ENCODE peak calls at places on chromosomes 4 and X, in eight cellular contexts. P is germinal center, I is NCI-H1105 treated with DMSO at 0.1 percent for 48 hours, G is M059J, D is activated T-cell treated with anti-CD3 and anti-CD28 coated beads for 1 hour, C is lower leg skin, X is mucosa of gallbladder, M is choroid plexus epithelial cell. W is an unnamed sample.

GRCh38 chr4:74364649-74365491 is at the start of gene EREG:
- DNase-seq in I (peak; percentile 32), C (peak; percentile 82), P (no peak), G (peak; percentile 41), X (peak; percentile 18), D (no peak), M (peak; percentile 75), W (no peak)

GRCh38 chr4:36332782-36333131 is 51.3 kb downstream of the DTHD1 start:
- DNase-seq in M (no peak), X (no peak), G (no peak), I (no peak), P (no peak), D (no peak), C (no peak), W (no peak)

GRCh38 chrX:125533352-125533751 is 213.7 kb downstream of the TEX13C start:
- DNase-seq in M (no peak), G (no peak), D (no peak), I (no peak), P (no peak), X (no peak), C (no peak), W (no peak)

GRCh38 chr4:42768125-42768748 is 111.3 kb upstream of the ATP8A1 start:
- DNase-seq in G (no peak), C (no peak), P (no peak), M (no peak), X (no peak), D (no peak), I (no peak), W (no peak)

GRCh38 chr4:89420507-89420906 is 112.9 kb upstream of the GPRIN3 start:
- DNase-seq in P (no peak), M (peak; percentile 28), I (no peak), C (no peak), D (no peak), X (no peak), G (no peak), W (no peak)

GRCh38 chr4:39134674-39135073 is 47.7 kb upstream of the WDR19 start:
- DNase-seq in M (no peak), G (no peak), P (no peak), C (no peak), I (peak; percentile 56), D (no peak), X (no peak), W (no peak)

GRCh38 chrX:50903387-50904027 is 7.0 kb upstream of the BMP15 start:
- DNase-seq in D (no peak), C (no peak), X (no peak), G (peak; percentile 57), M (peak; percentile 62), I (peak; percentile 2), P (peak; percentile 13), W (peak; percentile 4)

GRCh38 chr4:52576326-52576725 is 82.8 kb downstream of the USP46 start:
- DNase-seq in P (no peak), G (no peak), I (no peak), C (no peak), D (no peak), M (no peak), X (no peak), W (no peak)

GRCh38 chr4:184728858-184729257 is 5.0 kb downstream of the CENPU start:
- DNase-seq in X (no peak), C (no peak), M (peak; percentile 54), G (no peak), I (no peak), P (no peak), D (no peak), W (no peak)

GRCh38 chr4:4507923-4508322 is 33.9 kb downstream of the STX18 start:
- DNase-seq in X (no peak), C (no peak), P (peak; percentile 60), D (no peak), I (no peak), M (peak; percentile 61), G (no peak), W (no peak)

GRCh38 chrX:145464650-145465049 is 217.3 kb downstream of the SPANXN1 start:
- DNase-seq in X (no peak), G (no peak), I (no peak), D (no peak), P (no peak), C (no peak), M (no peak), W (no peak)

GRCh38 chrX:6574762-6575161 is 39.8 kb upstream of the VCX3A start:
- DNase-seq in D (no peak), G (no peak), P (no peak), C (no peak), X (no peak), I (no peak), M (no peak), W (no peak)

GRCh38 chr4:126705271-126705670 is 927.5 kb upstream of the INTU start:
- DNase-seq in D (no peak), M (peak; percentile 71), P (no peak), G (peak; percentile 43), C (no peak), I (no peak), X (no peak), W (no peak)

W was measured in prostate gland.